ENCODE peak calls at places on chromosomes 16 and 17, in four cellular contexts. J, H, W and D are unnamed samples.

GRCh38 chr16:69340095-69340644 is 598 bp downstream of the NIP7 start:
- DNase-seq in W (peak), J (no peak), H (no peak), D (no peak)

GRCh38 chr17:49874911-49875310 is 27.0 kb upstream of the TAC4 start:
- DNase-seq in W (no peak), J (no peak), H (no peak), D (no peak)

GRCh38 chr17:28494445-28495188 is 11.5 kb upstream of the FOXN1 start:
- DNase-seq in J (peak), H (peak), W (peak), D (peak)

GRCh38 chr17:8611671-8612298 is 18.7 kb downstream of the MYH10 start:
- DNase-seq in H (no peak), J (peak), W (no peak), D (no peak)

GRCh38 chr16:69514366-69514765 is 51.4 kb upstream of the NFAT5 start:
- DNase-seq in W (no peak), J (no peak), H (peak), D (no peak)

GRCh38 chr17:48542956-48543853 is 1.7 kb downstream of the HOXB2 start:
- DNase-seq in J (peak), W (peak), H (no peak), D (no peak)

GRCh38 chr17:50154604-50155003 is 4.1 kb upstream of the PPP1R9B start:
- DNase-seq in J (no peak), H (no peak), W (no peak), D (no peak)

GRCh38 chr17:64042700-64043485 is 22.5 kb upstream of the ICAM2 start:
- DNase-seq in W (no peak), H (no peak), J (no peak), D (no peak)

DNA sequence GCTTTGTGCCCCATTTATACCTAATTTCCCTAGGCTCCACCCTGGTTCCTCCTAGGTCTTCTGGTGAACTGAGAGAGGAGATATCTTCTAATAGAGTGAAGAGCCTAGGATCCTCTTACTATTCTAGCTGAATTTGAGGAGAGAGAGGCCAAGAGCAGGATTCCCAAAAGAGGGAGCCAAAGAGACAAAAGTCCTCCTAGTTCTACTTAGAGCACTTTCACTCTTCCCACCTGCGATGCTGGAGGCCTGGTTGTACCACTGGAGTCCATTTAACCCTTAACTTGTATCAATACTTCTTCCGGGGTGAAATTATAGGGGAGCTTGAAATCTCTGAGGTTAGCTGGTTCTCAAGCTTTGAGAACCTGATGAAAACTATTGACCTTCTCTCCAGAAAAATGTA is 3.4 kb upstream of the SSH2 start:
- DNase-seq in W (peak), J (peak), H (no peak), D (no peak)
- TF ChIP-seq CTCF in W (peak), J (peak), H (peak), D (peak)

GRCh38 chr17:7213895-7214299 is 5.7 kb downstream of the DLG4 start:
- DNase-seq in W (peak), H (peak), J (peak), D (peak)

GRCh38 chr17:7216242-7217112 is 3.2 kb downstream of the DLG4 start:
- DNase-seq in J (no peak), H (peak), W (no peak), D (no peak)

GRCh38 chr17:7215652-7216139 is 3.9 kb downstream of the DLG4 start:
- DNase-seq in H (peak), J (no peak), W (peak), D (no peak)

GRCh38 chr17:7215136-7215638 is 4.4 kb downstream of the DLG4 start:
- DNase-seq in H (no peak), J (no peak), W (no peak), D (peak)

DNA sequence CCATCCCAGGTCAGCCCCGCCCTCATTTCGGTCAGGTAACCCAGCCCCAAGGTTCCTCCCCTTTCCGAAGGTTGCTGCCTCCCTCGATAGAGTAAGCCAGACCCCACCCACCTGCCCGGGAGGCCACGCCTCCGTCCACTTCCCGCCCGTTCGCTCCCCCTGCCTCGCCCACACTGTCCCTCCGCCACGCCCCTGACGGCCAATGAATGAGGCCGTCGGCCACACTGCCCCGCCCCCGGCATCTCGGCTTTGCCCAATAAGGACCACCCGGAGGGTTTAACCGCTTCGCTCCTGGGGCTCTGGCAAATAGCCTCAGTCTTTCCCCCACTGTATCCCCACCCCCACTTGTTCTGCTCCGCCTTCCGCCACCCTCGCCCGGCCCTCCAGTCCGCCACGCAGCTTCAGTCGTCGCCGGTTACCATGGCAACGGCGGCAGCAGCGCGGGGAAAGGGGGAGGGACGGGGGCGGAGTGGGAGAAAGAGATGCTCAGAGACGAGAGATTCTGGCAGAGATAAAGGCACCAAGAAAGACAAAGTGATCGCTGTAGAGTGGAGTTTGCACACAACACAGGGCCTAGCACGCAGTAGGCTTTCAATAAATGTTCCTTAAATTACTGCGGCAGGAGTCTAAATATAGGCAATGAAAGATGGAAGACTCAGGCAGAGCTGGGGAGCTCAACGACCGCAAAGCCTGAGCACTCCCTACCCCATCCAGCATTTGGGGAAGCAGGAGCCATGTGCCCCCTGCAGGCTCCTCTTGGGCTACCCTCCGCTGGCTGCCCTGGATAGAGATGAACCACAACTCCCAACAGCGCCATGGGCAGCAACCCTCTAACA is 5.1 kb downstream of the DLG4 start:
- DNase-seq in W (peak), J (peak), H (peak), D (peak)
- TF ChIP-seq CTCF in W (peak), J (peak), H (peak), D (peak)

DNA sequence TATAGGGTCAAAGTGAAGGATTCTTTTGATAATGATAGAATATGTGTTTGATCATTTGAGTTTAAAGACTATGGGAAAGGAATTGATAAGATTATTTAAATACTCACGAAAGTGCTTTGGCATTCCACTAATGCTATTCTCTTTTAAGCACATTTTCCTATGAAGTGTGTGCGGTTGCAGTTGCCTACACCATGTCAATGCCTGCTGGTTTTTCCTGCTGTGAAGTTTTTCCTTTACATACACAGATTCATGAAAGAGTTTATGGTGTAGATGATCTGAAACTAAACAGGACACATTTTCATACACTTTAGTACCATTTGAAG is 78.7 kb downstream of the VMP1 start:
- DNase-seq in W (no peak), H (no peak), J (no peak), D (no peak)
- TF ChIP-seq CTCF in W (no peak), H (no peak), J (no peak), D (no peak)

DNA sequence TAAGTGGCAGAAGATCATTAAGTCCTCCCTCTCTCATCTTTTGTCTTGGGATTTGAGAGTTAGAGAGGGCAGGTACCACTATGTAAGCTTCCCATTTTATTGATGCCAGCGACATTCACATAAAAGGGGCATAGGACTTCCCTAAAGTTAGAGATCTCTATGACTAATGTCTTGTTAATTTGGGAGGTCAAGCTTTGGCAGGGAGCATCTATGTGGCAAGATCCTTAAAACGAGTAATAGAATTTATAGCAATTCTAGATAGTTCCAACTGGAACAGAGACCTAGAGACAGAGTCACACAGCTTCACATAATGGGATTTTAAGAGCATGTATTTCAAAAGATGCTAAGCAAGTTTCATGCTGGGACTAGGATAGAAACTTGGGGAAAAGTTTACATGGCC is 308.0 kb downstream of the MAP2K6 start:
- DNase-seq in H (no peak), W (no peak), J (no peak), D (no peak)
- TF ChIP-seq CTCF in H (no peak), W (no peak), J (no peak), D (no peak)

GRCh38 chr16:89334988-89335802 is 117.7 kb downstream of the ZNF778 start:
- DNase-seq in W (peak), J (no peak), H (no peak), D (no peak)
- TF ChIP-seq CTCF in W (peak), J (peak), H (no peak), D (no peak)

GRCh38 chr16:11280616-11281522 is at the start of gene PRM1:
- DNase-seq in W (no peak), H (no peak), J (no peak), D (no peak)

GRCh38 chr16:11289202-11289601 is 8.1 kb upstream of the PRM1 start:
- DNase-seq in H (no peak), W (no peak), J (no peak), D (no peak)

GRCh38 chr16:11278681-11279628 is 2.2 kb downstream of the PRM1 start:
- DNase-seq in J (no peak), W (no peak), H (no peak), D (no peak)

GRCh38 chr16:11285842-11286241 is 4.7 kb upstream of the PRM1 start:
- DNase-seq in W (no peak), H (no peak), J (no peak), D (no peak)

GRCh38 chr16:11283820-11284248 is 2.7 kb upstream of the PRM1 start:
- DNase-seq in W (peak), J (no peak), H (no peak), D (no peak)
- TF ChIP-seq CTCF in W (no peak), J (no peak), H (no peak), D (no peak)

DNA sequence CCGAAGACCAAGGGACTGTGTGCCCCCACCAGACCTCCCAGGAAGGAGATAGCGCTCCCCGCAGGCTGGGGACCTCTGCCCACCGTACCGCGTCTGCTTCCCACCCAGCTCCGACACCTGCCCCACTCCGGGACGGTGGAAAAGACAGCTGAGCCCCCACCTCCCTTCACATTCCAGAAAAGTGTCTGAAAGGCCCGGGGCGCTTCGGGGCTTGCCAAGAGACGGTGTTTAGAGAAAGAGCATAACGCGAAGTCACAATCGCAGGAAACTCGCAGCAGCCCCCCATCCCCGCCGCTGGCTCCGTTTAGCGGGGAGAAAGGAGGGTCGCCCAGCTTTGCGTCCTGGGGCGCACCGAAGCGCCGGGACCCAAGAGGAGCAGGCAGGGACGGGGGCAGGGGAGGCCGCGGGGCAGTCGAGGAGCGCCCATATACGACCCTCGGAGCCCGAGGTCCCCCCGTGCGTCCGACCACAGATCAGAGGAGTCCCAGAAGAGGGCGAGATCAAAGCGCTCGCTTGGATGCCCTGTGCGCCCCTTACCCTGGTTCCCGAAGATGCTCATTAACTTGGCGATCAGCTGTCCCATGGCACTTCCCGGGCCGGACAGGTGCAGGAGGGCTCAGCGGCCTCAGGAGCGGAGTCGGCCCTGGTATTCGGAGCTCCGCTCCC is 650 bp downstream of the ARL5C start:
- DNase-seq in W (peak), H (no peak), J (no peak), D (no peak)
- TF ChIP-seq CTCF in W (no peak), H (no peak), J (no peak), D (no peak)

GRCh38 chr16:67017810-67018488 is 11.0 kb upstream of the CBFB start:
- DNase-seq in J (peak), W (peak), H (peak), D (peak)
- TF ChIP-seq CTCF in J (peak), W (peak), H (peak), D (peak)

GRCh38 chr17:40884708-40885512 is at the start of gene KRT20:
- DNase-seq in H (peak), J (no peak), W (no peak), D (peak)
- TF ChIP-seq CTCF in H (peak), J (peak), W (peak), D (peak)

GRCh38 chr16:65684230-65684629 is 562.4 kb upstream of the CDH11 start:
- DNase-seq in J (no peak), H (no peak), W (no peak), D (no peak)
- TF ChIP-seq CTCF in J (peak), H (peak), W (peak), D (no peak)